ENCODE peak calls at places on chromosome 14, in six cellular contexts. One of them, this sample, is unnamed.

GRCh38 chr14:105292810-105293711 is 7.7 kb downstream of the BRF1 start:
- DNase-seq in K562: no peak
- DNase-seq in GM12878: no peak
- DNase-seq in GM12891: no peak
- DNase-seq in H1: no peak
- DNase-seq in HepG2: no peak
- DNase-seq in this sample: no peak

GRCh38 chr14:100903672-100904185 is at the start of gene RTL1:
- DNase-seq in K562: no peak
- DNase-seq in GM12878: no peak
- DNase-seq in HepG2: no peak
- DNase-seq in GM12891: no peak
- DNase-seq in H1: no peak
- DNase-seq in this sample: no peak

GRCh38 chr14:99706121-99706900 is 22.2 kb downstream of the CYP46A1 start:
- DNase-seq in H1: no peak
- DNase-seq in HepG2: no peak
- DNase-seq in GM12878: no peak
- DNase-seq in K562: no peak
- DNase-seq in GM12891: no peak
- DNase-seq in this sample: no peak

GRCh38 chr14:79961197-79961596 is 250.1 kb downstream of the DIO2 start:
- DNase-seq in HepG2: no peak
- DNase-seq in H1: no peak
- DNase-seq in K562: no peak
- DNase-seq in GM12891: no peak
- DNase-seq in GM12878: no peak
- DNase-seq in this sample: no peak

GRCh38 chr14:20630340-20631022 is 11.0 kb downstream of the OR6S1 start:
- DNase-seq in H1: no peak
- DNase-seq in K562: peak; percentile 70
- DNase-seq in GM12878: no peak
- DNase-seq in GM12891: no peak
- DNase-seq in HepG2: peak; percentile 81
- DNase-seq in this sample: no peak

GRCh38 chr14:54488646-54489317 is at the start of gene GMFB:
- DNase-seq in GM12878: peak; percentile 52
- DNase-seq in H1: peak; percentile 60
- DNase-seq in GM12891: peak; percentile 82
- DNase-seq in K562: peak; percentile 85
- DNase-seq in HepG2: peak; percentile 80
- DNase-seq in this sample: peak; percentile 86

GRCh38 chr14:95817271-95817670 is 59.4 kb upstream of the TUNAR start:
- DNase-seq in GM12891: no peak
- DNase-seq in K562: no peak
- DNase-seq in GM12878: no peak
- DNase-seq in HepG2: no peak
- DNase-seq in H1: no peak
- DNase-seq in this sample: no peak

GRCh38 chr14:96683575-96684289 is 113.5 kb upstream of the VRK1 start:
- DNase-seq in HepG2: no peak
- DNase-seq in GM12891: no peak
- DNase-seq in GM12878: no peak
- DNase-seq in H1: no peak
- DNase-seq in K562: no peak
- DNase-seq in this sample: no peak

GRCh38 chr14:53055003-53055402 is 98.1 kb downstream of the DDHD1 start:
- DNase-seq in GM12878: peak; percentile 15
- DNase-seq in GM12891: no peak
- DNase-seq in H1: no peak
- DNase-seq in K562: peak; percentile 41
- DNase-seq in HepG2: peak; percentile 38
- DNase-seq in this sample: peak; percentile 1

GRCh38 chr14:35985504-35986218 is 159.5 kb downstream of the BRMS1L start:
- DNase-seq in HepG2: no peak
- DNase-seq in GM12891: no peak
- DNase-seq in GM12878: peak; percentile 41
- DNase-seq in K562: no peak
- DNase-seq in H1: no peak
- DNase-seq in this sample: no peak

GRCh38 chr14:102506599-102506871 is 3.0 kb downstream of the ANKRD9 start:
- DNase-seq in HepG2: no peak
- DNase-seq in K562: no peak
- DNase-seq in H1: no peak
- DNase-seq in GM12891: no peak
- DNase-seq in GM12878: no peak
- DNase-seq in this sample: no peak

GRCh38 chr14:43729149-43729548 is 777.9 kb downstream of the FSCB start:
- DNase-seq in GM12891: no peak
- DNase-seq in GM12878: no peak
- DNase-seq in H1: no peak
- DNase-seq in K562: no peak
- DNase-seq in HepG2: peak; percentile 1
- DNase-seq in this sample: no peak

GRCh38 chr14:24384169-24384568 is 14.6 kb upstream of the NYNRIN start:
- DNase-seq in HepG2: no peak
- DNase-seq in GM12878: no peak
- DNase-seq in GM12891: no peak
- DNase-seq in H1: no peak
- DNase-seq in K562: no peak
- DNase-seq in this sample: no peak

GRCh38 chr14:101125719-101126375 is 222.3 kb upstream of the RTL1 start:
- DNase-seq in GM12878: no peak
- DNase-seq in GM12891: no peak
- DNase-seq in H1: no peak
- DNase-seq in HepG2: no peak
- DNase-seq in K562: no peak
- DNase-seq in this sample: no peak

GRCh38 chr14:88424573-88424972 is 39.1 kb downstream of the SPATA7 start:
- DNase-seq in GM12891: no peak
- DNase-seq in K562: no peak
- DNase-seq in H1: no peak
- DNase-seq in GM12878: no peak
- DNase-seq in HepG2: no peak
- DNase-seq in this sample: no peak

GRCh38 chr14:103085106-103086091 is 1.4 kb downstream of the LBHD2 start:
- DNase-seq in GM12891: no peak
- DNase-seq in K562: no peak
- DNase-seq in HepG2: no peak
- DNase-seq in GM12878: no peak
- DNase-seq in H1: no peak
- DNase-seq in this sample: no peak

GRCh38 chr14:32022938-32023466 is 54.1 kb upstream of the ARHGAP5 start:
- DNase-seq in GM12878: no peak
- DNase-seq in GM12891: no peak
- DNase-seq in K562: no peak
- DNase-seq in H1: no peak
- DNase-seq in HepG2: no peak
- DNase-seq in this sample: no peak

GRCh38 chr14:105938959-105939358 is 412.6 kb downstream of the TMEM121 start:
- DNase-seq in HepG2: no peak
- DNase-seq in GM12891: no peak
- DNase-seq in H1: no peak
- DNase-seq in K562: no peak
- DNase-seq in GM12878: no peak
- DNase-seq in this sample: no peak

GRCh38 chr14:59107819-59108218 is 80.6 kb upstream of the DAAM1 start:
- DNase-seq in H1: no peak
- DNase-seq in GM12891: no peak
- DNase-seq in K562: no peak
- DNase-seq in HepG2: no peak
- DNase-seq in GM12878: no peak
- DNase-seq in this sample: no peak

GRCh38 chr14:98593361-98593761 is 678.6 kb downstream of the BCL11B start:
- DNase-seq in GM12878: no peak
- DNase-seq in H1: no peak
- DNase-seq in K562: no peak
- DNase-seq in GM12891: no peak
- DNase-seq in HepG2: no peak
- DNase-seq in this sample: no peak

DNA sequence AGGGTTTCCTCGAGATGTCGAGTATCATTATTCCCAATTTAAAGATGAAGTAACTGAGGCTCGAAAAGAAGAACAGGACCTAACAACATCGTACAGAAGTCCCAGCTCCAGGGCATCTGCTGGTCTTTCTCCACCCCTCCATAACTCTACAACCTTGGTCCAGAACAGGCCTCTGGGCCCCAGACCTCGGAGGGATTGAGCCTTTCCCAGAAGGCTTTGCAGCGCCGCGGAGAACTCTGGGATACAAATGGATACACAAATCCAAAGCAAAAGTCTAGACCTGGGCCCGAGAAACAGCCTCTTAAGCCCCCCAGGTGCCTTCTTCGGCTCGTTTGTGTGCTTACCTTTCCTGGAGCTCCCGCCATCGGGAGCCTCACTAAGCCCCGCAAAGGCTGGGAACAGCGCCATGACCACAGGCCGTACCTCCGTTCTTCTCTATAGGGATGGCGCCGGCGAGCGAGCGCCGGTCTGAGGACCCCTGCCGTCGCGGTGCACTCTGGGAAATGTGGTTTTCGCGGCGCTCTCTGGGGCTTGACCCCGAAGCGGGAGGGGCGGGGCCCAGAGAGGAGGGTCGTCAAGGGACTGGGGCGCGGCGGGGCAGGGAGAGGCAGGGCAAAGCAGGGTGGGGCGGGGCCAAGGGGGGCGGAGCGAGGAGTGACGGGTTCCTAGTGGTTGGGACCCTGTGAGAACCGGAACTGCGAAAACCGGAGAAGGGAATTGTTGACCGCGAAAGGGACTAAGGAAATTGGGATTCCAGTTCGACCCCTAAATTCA is at the start of gene NRDE2:
- DNase-seq in GM12878: peak; percentile 78
- DNase-seq in K562: peak; percentile 97
- DNase-seq in H1: peak; percentile 92
- DNase-seq in HepG2: peak; percentile 94
- DNase-seq in GM12891: peak; percentile 82
- DNase-seq in this sample: peak; percentile 73
- TF ChIP-seq POLR2A in GM12878: peak; percentile 87
- TF ChIP-seq POLR2A in K562: peak; percentile 79
- TF ChIP-seq POLR2A in H1: peak; percentile 91
- TF ChIP-seq POLR2A in HepG2: peak; percentile 83
- TF ChIP-seq POLR2A in GM12891: peak; percentile 68
- TF ChIP-seq POLR2A in this sample: peak; percentile 70

DNA sequence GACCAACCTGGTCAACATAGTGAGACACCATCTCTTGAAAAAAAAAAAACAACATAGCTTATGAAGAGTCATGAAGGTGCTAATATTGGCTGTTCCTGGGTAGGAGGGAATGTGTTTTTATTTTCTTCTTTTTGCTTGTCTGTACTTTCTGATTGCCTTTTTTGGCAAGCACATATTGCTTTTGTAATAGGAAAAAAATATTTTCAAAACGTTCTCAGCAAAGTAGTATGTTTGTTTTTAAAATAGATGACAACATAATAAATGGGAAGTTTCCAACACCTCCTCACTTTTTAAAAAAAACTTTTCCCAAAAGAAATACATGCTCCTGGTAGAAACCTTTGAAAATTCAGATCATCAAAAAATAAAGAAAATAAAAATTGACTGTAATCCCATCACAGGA is 20.9 kb downstream of the FOS start:
- DNase-seq in GM12878: no peak
- DNase-seq in H1: no peak
- DNase-seq in HepG2: no peak
- DNase-seq in GM12891: no peak
- DNase-seq in K562: no peak
- DNase-seq in this sample: no peak
- TF ChIP-seq POLR2AphosphoS5 in GM12878: no peak
- TF ChIP-seq POLR2AphosphoS5 in H1: no peak
- TF ChIP-seq POLR2AphosphoS5 in HepG2: no peak
- TF ChIP-seq POLR2AphosphoS5 in GM12891: no peak
- TF ChIP-seq POLR2AphosphoS5 in K562: no peak
- TF ChIP-seq POLR2AphosphoS5 in this sample: no peak

DNA sequence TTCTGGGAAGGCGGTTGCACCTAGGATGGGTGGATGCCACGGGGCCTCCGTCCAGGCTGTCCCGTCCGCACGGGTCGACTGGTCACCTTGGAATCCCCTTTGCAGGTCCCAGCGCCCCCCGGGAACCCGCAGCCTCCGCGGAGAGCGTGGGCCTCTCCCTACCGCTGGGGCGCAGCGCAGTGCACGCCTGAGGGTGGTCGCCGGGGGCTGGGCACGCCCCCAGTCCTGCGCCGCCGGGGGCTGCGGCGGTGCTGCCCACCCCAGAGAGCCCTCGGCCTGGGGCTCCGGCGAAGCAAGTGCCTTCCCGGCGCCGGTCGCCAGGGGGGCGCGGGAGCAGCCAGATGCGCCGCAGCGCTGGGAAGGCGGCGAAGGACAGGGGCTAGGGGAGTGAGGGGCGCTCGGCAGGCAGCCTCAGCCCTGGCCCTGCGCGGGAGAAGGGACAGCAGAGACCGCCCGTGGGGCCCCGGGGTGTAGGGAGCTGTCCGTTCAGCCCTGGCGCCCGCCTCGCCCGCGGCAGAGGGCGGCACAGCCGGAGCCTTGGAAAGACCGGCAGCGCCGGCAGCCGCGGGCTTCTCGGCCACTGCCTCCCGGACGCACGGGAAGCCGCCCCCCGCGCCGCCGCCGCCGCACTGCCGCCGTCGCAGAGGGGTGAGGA is 527 bp downstream of the ZDHHC22 start:
- DNase-seq in GM12891: peak; percentile 60
- DNase-seq in H1: no peak
- DNase-seq in HepG2: no peak
- DNase-seq in K562: no peak
- DNase-seq in GM12878: no peak
- DNase-seq in this sample: no peak
- TF ChIP-seq TAF1 in GM12891: no peak
- TF ChIP-seq TAF1 in H1: no peak
- TF ChIP-seq TAF1 in HepG2: no peak
- TF ChIP-seq TAF1 in K562: no peak
- TF ChIP-seq TAF1 in GM12878: no peak
- TF ChIP-seq TAF1 in this sample: no peak

DNA sequence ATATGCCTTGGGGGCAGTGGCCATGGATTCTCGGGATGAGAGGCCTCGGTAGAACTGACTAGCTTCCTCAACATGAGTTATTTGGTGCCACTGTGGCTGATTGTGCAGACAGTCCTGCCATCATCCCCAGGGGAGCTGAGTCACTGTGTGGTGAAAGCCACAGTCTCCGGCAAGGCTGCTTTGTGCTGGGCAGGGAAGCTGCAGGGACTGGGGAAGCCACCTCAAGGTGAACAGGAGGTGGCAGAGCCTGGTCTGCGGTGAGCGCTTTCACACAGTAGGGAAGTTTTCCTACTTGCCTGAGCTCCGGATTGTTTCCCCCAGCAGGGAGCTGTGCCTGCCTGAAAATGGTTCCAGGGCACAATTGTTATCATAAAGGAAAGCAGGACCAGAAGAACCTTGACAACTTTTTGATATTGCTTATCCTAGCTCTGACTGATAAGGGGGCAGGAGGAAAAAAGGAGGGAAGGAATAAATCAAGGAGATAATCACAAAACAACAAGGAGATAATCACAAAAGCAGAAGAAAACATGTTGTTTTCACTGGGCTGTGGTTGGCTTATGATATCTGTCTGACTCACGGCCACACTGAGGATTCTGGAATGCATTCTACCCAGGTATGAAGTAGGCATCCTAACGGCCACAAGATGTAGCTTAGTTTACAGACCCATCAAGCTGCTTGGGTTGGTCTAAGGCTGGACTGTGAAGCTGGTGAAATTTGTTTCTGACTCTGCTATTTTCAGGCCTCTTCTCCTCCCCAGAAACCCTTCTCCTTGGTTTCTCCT is 32.2 kb upstream of the GNG2 start:
- DNase-seq in GM12878: peak; percentile 74
- DNase-seq in GM12891: no peak
- DNase-seq in H1: no peak
- DNase-seq in K562: no peak
- DNase-seq in HepG2: no peak
- DNase-seq in this sample: no peak
- TF ChIP-seq POLR2A in GM12878: no peak
- TF ChIP-seq POLR2A in GM12891: no peak
- TF ChIP-seq POLR2A in H1: no peak
- TF ChIP-seq POLR2A in K562: no peak
- TF ChIP-seq POLR2A in HepG2: no peak
- TF ChIP-seq POLR2A in this sample: no peak

This sample was measured in GM12892.